ENCODE peak calls at places on chromosomes 5 and 9, in nine cellular contexts. O is RWPE1; U is activated naive CD4-positive, alpha-beta T cell treated with Interleukin-2 at 50 U/mL for 16 hours; B is pons; M is fibroblast of the conjunctiva; T is occipital lobe; R is aorta; W is non-pigmented ciliary epithelial cell; J is activated CD4-positive, CD25-positive, alpha-beta regulatory T cell treated with anti-CD3 and anti-CD28 coated beads, Interleukin-2, amount 50 U/mL, for 72 hours. F is an unnamed sample.

GRCh38 chr5:74356009-74356695 is 284.4 kb downstream of the ENC1 start:
- DNase-seq in U (no peak), J (no peak), B (no peak), O (no peak), R (no peak), T (no peak), W (no peak), M (no peak), F (no peak)

GRCh38 chr9:132591751-132592314 is 9.4 kb downstream of the BARHL1 start:
- DNase-seq in B (no peak), U (no peak), R (no peak), J (no peak), T (no peak), O (no peak), M (no peak), W (no peak), F (no peak)

GRCh38 chr5:158287643-158288228 is 428.8 kb upstream of the CLINT1 start:
- DNase-seq in T (no peak), M (peak), R (no peak), B (no peak), J (no peak), O (peak), U (no peak), W (peak), F (peak)

GRCh38 chr9:91116226-91116625 is 245.5 kb downstream of the AUH start:
- DNase-seq in R (no peak), J (no peak), T (no peak), W (no peak), B (no peak), U (no peak), M (no peak), O (no peak), F (no peak)

GRCh38 chr9:94783121-94783664 is 56.7 kb downstream of the AOPEP start:
- DNase-seq in R (peak), M (peak), B (peak), W (no peak), J (no peak), U (peak), O (peak), T (peak), F (peak)

GRCh38 chr5:133235696-133236426 is 184.0 kb downstream of the HSPA4 start:
- DNase-seq in R (peak), M (no peak), W (no peak), B (no peak), O (peak), T (no peak), U (no peak), J (no peak), F (peak)

GRCh38 chr5:31819926-31820516 is 181.1 kb downstream of the PDZD2 start:
- DNase-seq in T (no peak), W (no peak), O (no peak), M (no peak), R (no peak), B (no peak), J (no peak), U (no peak), F (no peak)

GRCh38 chr5:82340799-82341198 is 62.6 kb upstream of the RPS23 start:
- DNase-seq in T (no peak), U (no peak), W (no peak), J (no peak), M (no peak), R (no peak), B (no peak), O (no peak), F (no peak)

GRCh38 chr5:1824109-1824821 is 23.1 kb downstream of the NDUFS6 start:
- DNase-seq in B (no peak), O (no peak), J (no peak), M (no peak), W (no peak), R (peak), U (no peak), T (no peak), F (no peak)

GRCh38 chr9:88723751-88724150 is 188.8 kb downstream of the NXNL2 start:
- DNase-seq in W (no peak), B (no peak), T (no peak), J (no peak), M (no peak), U (no peak), R (no peak), O (no peak), F (no peak)

F was measured in iris pigment epithelial cell.